ENCODE peak calls at places on chromosome 18, in eight cellular contexts. C is brain microvascular endothelial cell, Z is OCI-LY7, E is adrenal gland, V is PC-3, Y is PC-9, T is breast epithelium, J is aorta. S is an unnamed sample.

GRCh38 chr18:46939337-46939963 is 22.0 kb downstream of the KATNAL2 start:
- DNase-seq in T (no peak), C (peak), J (no peak), E (no peak), Z (no peak), V (no peak), Y (no peak), S (no peak)

GRCh38 chr18:47746615-47747014 is 183.8 kb downstream of the SMAD2 start:
- DNase-seq in Z (no peak), V (no peak), J (no peak), T (no peak), C (no peak), Y (no peak), E (no peak), S (no peak)

GRCh38 chr18:25334588-25334987 is 17.4 kb downstream of the ZNF521 start:
- DNase-seq in E (no peak), Z (no peak), C (no peak), V (no peak), J (no peak), T (no peak), Y (no peak), S (no peak)

GRCh38 chr18:10045296-10045891 is 131.6 kb downstream of the VAPA start:
- DNase-seq in E (no peak), T (peak), J (no peak), V (no peak), Y (no peak), Z (no peak), C (no peak), S (no peak)

GRCh38 chr18:66616523-66616983 is 12.7 kb upstream of the CDH19 start:
- DNase-seq in E (no peak), Z (no peak), C (no peak), Y (no peak), T (no peak), J (peak), V (peak), S (no peak)

GRCh38 chr18:67260841-67261240 is 255.7 kb downstream of the DSEL start:
- DNase-seq in Z (no peak), V (no peak), E (no peak), J (no peak), T (no peak), Y (no peak), C (peak), S (no peak)

GRCh38 chr18:73214970-73215369 is 347.2 kb upstream of the NETO1 start:
- DNase-seq in J (no peak), E (no peak), T (no peak), Y (no peak), Z (no peak), C (no peak), V (no peak), S (no peak)

GRCh38 chr18:3283253-3283863 is 21.4 kb downstream of the MYL12B start:
- DNase-seq in C (no peak), Y (no peak), Z (no peak), J (no peak), V (no peak), E (no peak), T (no peak), S (no peak)

GRCh38 chr18:10912790-10913560 is 236.4 kb downstream of the PIEZO2 start:
- DNase-seq in J (no peak), T (no peak), E (no peak), C (peak), Z (no peak), Y (no peak), V (no peak), S (no peak)

GRCh38 chr18:26405190-26405781 is 143.1 kb downstream of the KCTD1 start:
- DNase-seq in J (no peak), C (peak), E (peak), V (peak), T (no peak), Z (peak), Y (peak), S (no peak)

GRCh38 chr18:25164837-25165791 is 186.9 kb downstream of the ZNF521 start:
- DNase-seq in T (no peak), Z (no peak), J (peak), C (peak), E (peak), V (no peak), Y (no peak), S (peak)

GRCh38 chr18:53610957-53611356 is 613.5 kb downstream of the MBD2 start:
- DNase-seq in C (no peak), J (no peak), Z (no peak), E (no peak), V (no peak), T (no peak), Y (no peak), S (no peak)

GRCh38 chr18:77162580-77162979 is 30.0 kb upstream of the MBP start:
- DNase-seq in E (no peak), J (no peak), Y (no peak), C (no peak), Z (no peak), T (no peak), V (peak), S (no peak)

DNA sequence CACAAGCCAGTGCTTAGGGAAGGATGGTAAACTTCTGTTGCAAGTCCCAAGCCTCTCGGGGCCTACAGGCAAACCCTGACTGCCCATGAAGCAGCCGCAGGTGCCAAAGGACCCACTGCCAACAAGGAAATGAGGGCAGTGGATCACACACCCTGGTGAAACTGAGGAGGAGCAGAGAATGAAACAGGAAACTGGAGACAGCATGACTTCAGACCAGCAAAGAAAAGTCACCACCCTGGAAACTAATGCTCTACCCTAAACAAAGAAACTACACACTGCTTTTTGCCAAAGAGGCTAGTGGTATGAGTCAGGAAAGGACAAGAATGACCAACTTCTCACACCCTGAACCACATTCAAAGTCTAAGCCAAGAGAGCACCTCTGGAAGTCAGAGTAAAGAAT is 97.2 kb downstream of the MYO5B start:
- DNase-seq in C (no peak), E (no peak), J (peak), Y (peak), Z (no peak), V (peak), T (peak), S (no peak)
- H3K27ac ChIP-seq in C (no peak), E (no peak), J (peak), Y (peak), Z (no peak), V (peak), T (peak), S (no peak)

DNA sequence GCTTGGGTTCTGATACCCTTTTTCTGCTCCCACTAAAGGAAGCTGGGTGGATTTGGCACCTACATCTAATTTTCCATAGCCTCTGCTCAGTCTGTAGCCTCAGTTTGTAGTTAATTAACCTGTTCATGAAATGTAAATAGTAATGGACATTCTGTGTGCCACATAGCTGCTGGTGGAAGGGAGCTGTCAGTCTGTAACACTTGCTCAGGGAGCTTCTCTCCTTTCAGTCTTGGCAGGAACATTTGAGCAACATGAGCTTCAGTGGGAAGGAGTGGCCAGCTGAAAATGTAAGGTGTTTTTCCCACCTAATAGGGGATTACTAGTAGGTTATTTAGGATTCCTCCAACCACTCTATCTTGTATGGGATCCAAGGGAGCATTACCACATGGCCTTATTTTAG is 203.4 kb downstream of the ASXL3 start:
- DNase-seq in E (no peak), T (no peak), Z (no peak), C (no peak), V (no peak), J (no peak), Y (no peak), S (no peak)
- H3K27ac ChIP-seq in E (no peak), T (no peak), Z (no peak), C (no peak), V (no peak), J (no peak), Y (no peak), S (no peak)

GRCh38 chr18:55317322-55317721 is 270.7 kb downstream of the TCF4 start:
- DNase-seq in Y (no peak), T (no peak), E (no peak), V (no peak), Z (no peak), C (no peak), J (no peak), S (no peak)
- H3K27ac ChIP-seq in Y (no peak), T (peak), E (peak), V (no peak), Z (no peak), C (no peak), J (no peak), S (no peak)

GRCh38 chr18:8629602-8630001 is 20.4 kb downstream of the RAB12 start:
- DNase-seq in Y (no peak), T (no peak), Z (no peak), V (no peak), E (no peak), C (no peak), J (no peak), S (no peak)
- H3K27ac ChIP-seq in Y (no peak), T (no peak), Z (no peak), V (no peak), E (no peak), C (no peak), J (no peak), S (no peak)

GRCh38 chr18:80243204-80243603 is 4.1 kb downstream of the PARD6G start:
- DNase-seq in T (no peak), C (no peak), J (no peak), Y (no peak), Z (no peak), E (no peak), V (no peak), S (no peak)

GRCh38 chr18:80246656-80247402 is 485 bp downstream of the PARD6G start:
- DNase-seq in Y (no peak), E (peak), J (no peak), V (peak), C (no peak), T (peak), Z (no peak), S (no peak)

GRCh38 chr18:80244167-80244566 is 3.1 kb downstream of the PARD6G start:
- DNase-seq in Y (no peak), J (no peak), T (no peak), E (no peak), V (no peak), C (no peak), Z (no peak), S (no peak)

GRCh38 chr18:80245781-80246655 is 1.3 kb downstream of the PARD6G start:
- DNase-seq in Z (no peak), T (peak), V (no peak), E (no peak), J (no peak), C (no peak), Y (no peak), S (no peak)

GRCh38 chr18:80244956-80245730 is 2.2 kb downstream of the PARD6G start:
- DNase-seq in Y (no peak), C (no peak), V (no peak), T (no peak), J (no peak), E (no peak), Z (no peak), S (no peak)
- H3K27ac ChIP-seq in Y (no peak), C (no peak), V (no peak), T (peak), J (no peak), E (no peak), Z (no peak), S (no peak)

S was measured in AG04450.